ENCODE peak calls at places on chromosomes 7 and 10, in seven cellular contexts. One of them, this sample, is unnamed.

GRCh38 chr7:155469311-155470185 is 11.6 kb downstream of the EN2 start:
- DNase-seq in amniotic epithelial cell: no peak
- DNase-seq in amniotic stem cell: no peak
- DNase-seq in PC-3: no peak
- DNase-seq in tibial artery: no peak
- DNase-seq in GM03348: no peak
- DNase-seq in stimulated activated CD4-positive, alpha-beta T cell treated with anti-CD3 and anti-CD28 coated beads, Interleukin-4, amount 100 ng/mL, for 48 hours: no peak
- DNase-seq in this sample: no peak

GRCh38 chr10:26438534-26439269 is 561 bp downstream of the APBB1IP start:
- DNase-seq in amniotic stem cell: no peak
- DNase-seq in tibial artery: peak
- DNase-seq in stimulated activated CD4-positive, alpha-beta T cell treated with anti-CD3 and anti-CD28 coated beads, Interleukin-4, amount 100 ng/mL, for 48 hours: peak
- DNase-seq in PC-3: no peak
- DNase-seq in amniotic epithelial cell: no peak
- DNase-seq in GM03348: peak
- DNase-seq in this sample: peak

GRCh38 chr7:153091477-153091876 is 331.9 kb downstream of the ACTR3B start:
- DNase-seq in amniotic epithelial cell: no peak
- DNase-seq in stimulated activated CD4-positive, alpha-beta T cell treated with anti-CD3 and anti-CD28 coated beads, Interleukin-4, amount 100 ng/mL, for 48 hours: no peak
- DNase-seq in PC-3: no peak
- DNase-seq in amniotic stem cell: no peak
- DNase-seq in tibial artery: no peak
- DNase-seq in GM03348: no peak
- DNase-seq in this sample: no peak

GRCh38 chr10:36574212-36574611 is 551.2 kb upstream of the ANKRD30A start:
- DNase-seq in GM03348: peak
- DNase-seq in PC-3: no peak
- DNase-seq in tibial artery: no peak
- DNase-seq in stimulated activated CD4-positive, alpha-beta T cell treated with anti-CD3 and anti-CD28 coated beads, Interleukin-4, amount 100 ng/mL, for 48 hours: no peak
- DNase-seq in amniotic stem cell: no peak
- DNase-seq in amniotic epithelial cell: no peak
- DNase-seq in this sample: no peak

GRCh38 chr7:133703547-133703946 is 423.6 kb upstream of the LRGUK start:
- DNase-seq in tibial artery: no peak
- DNase-seq in PC-3: no peak
- DNase-seq in stimulated activated CD4-positive, alpha-beta T cell treated with anti-CD3 and anti-CD28 coated beads, Interleukin-4, amount 100 ng/mL, for 48 hours: no peak
- DNase-seq in amniotic epithelial cell: peak
- DNase-seq in amniotic stem cell: peak
- DNase-seq in GM03348: peak
- DNase-seq in this sample: no peak

GRCh38 chr10:104028146-104028545 is 57.5 kb downstream of the COL17A1 start:
- DNase-seq in tibial artery: no peak
- DNase-seq in GM03348: no peak
- DNase-seq in PC-3: peak
- DNase-seq in stimulated activated CD4-positive, alpha-beta T cell treated with anti-CD3 and anti-CD28 coated beads, Interleukin-4, amount 100 ng/mL, for 48 hours: no peak
- DNase-seq in amniotic stem cell: no peak
- DNase-seq in amniotic epithelial cell: peak
- DNase-seq in this sample: no peak

GRCh38 chr10:112361951-112362770 is 11.8 kb upstream of the ACSL5 start:
- DNase-seq in stimulated activated CD4-positive, alpha-beta T cell treated with anti-CD3 and anti-CD28 coated beads, Interleukin-4, amount 100 ng/mL, for 48 hours: no peak
- DNase-seq in GM03348: peak
- DNase-seq in amniotic epithelial cell: peak
- DNase-seq in PC-3: peak
- DNase-seq in tibial artery: peak
- DNase-seq in amniotic stem cell: no peak
- DNase-seq in this sample: no peak

GRCh38 chr7:55140981-55141278 is 122.1 kb downstream of the EGFR start:
- DNase-seq in amniotic epithelial cell: no peak
- DNase-seq in stimulated activated CD4-positive, alpha-beta T cell treated with anti-CD3 and anti-CD28 coated beads, Interleukin-4, amount 100 ng/mL, for 48 hours: no peak
- DNase-seq in tibial artery: no peak
- DNase-seq in PC-3: no peak
- DNase-seq in amniotic stem cell: no peak
- DNase-seq in GM03348: no peak
- DNase-seq in this sample: no peak

GRCh38 chr10:80664071-80664680 is 126.5 kb downstream of the SH2D4B start:
- DNase-seq in amniotic epithelial cell: peak
- DNase-seq in tibial artery: peak
- DNase-seq in amniotic stem cell: peak
- DNase-seq in PC-3: peak
- DNase-seq in stimulated activated CD4-positive, alpha-beta T cell treated with anti-CD3 and anti-CD28 coated beads, Interleukin-4, amount 100 ng/mL, for 48 hours: peak
- DNase-seq in GM03348: peak
- DNase-seq in this sample: peak

GRCh38 chr10:127310389-127310788 is 114.0 kb upstream of the INSYN2A start:
- DNase-seq in PC-3: no peak
- DNase-seq in GM03348: no peak
- DNase-seq in amniotic stem cell: no peak
- DNase-seq in tibial artery: no peak
- DNase-seq in amniotic epithelial cell: no peak
- DNase-seq in stimulated activated CD4-positive, alpha-beta T cell treated with anti-CD3 and anti-CD28 coated beads, Interleukin-4, amount 100 ng/mL, for 48 hours: no peak
- DNase-seq in this sample: no peak

GRCh38 chr10:117790621-117791020 is 248.1 kb downstream of the EMX2 start:
- DNase-seq in amniotic epithelial cell: no peak
- DNase-seq in stimulated activated CD4-positive, alpha-beta T cell treated with anti-CD3 and anti-CD28 coated beads, Interleukin-4, amount 100 ng/mL, for 48 hours: no peak
- DNase-seq in PC-3: no peak
- DNase-seq in amniotic stem cell: no peak
- DNase-seq in tibial artery: no peak
- DNase-seq in GM03348: no peak
- DNase-seq in this sample: no peak

GRCh38 chr10:124992462-124993344 is 50.8 kb downstream of the ZRANB1 start:
- DNase-seq in stimulated activated CD4-positive, alpha-beta T cell treated with anti-CD3 and anti-CD28 coated beads, Interleukin-4, amount 100 ng/mL, for 48 hours: peak
- DNase-seq in GM03348: peak
- DNase-seq in tibial artery: peak
- DNase-seq in amniotic epithelial cell: peak
- DNase-seq in PC-3: peak
- DNase-seq in amniotic stem cell: no peak
- DNase-seq in this sample: peak

GRCh38 chr7:36116347-36117200 is 36.5 kb upstream of the EEPD1 start:
- DNase-seq in PC-3: peak
- DNase-seq in amniotic stem cell: no peak
- DNase-seq in amniotic epithelial cell: no peak
- DNase-seq in stimulated activated CD4-positive, alpha-beta T cell treated with anti-CD3 and anti-CD28 coated beads, Interleukin-4, amount 100 ng/mL, for 48 hours: no peak
- DNase-seq in tibial artery: no peak
- DNase-seq in GM03348: peak
- DNase-seq in this sample: no peak

GRCh38 chr7:147524726-147525245 is 1065.8 kb upstream of the C7orf33 start:
- DNase-seq in amniotic stem cell: no peak
- DNase-seq in GM03348: no peak
- DNase-seq in tibial artery: no peak
- DNase-seq in stimulated activated CD4-positive, alpha-beta T cell treated with anti-CD3 and anti-CD28 coated beads, Interleukin-4, amount 100 ng/mL, for 48 hours: no peak
- DNase-seq in PC-3: no peak
- DNase-seq in amniotic epithelial cell: no peak
- DNase-seq in this sample: no peak

GRCh38 chr7:68706291-68706690 is 892.0 kb upstream of the AUTS2 start:
- DNase-seq in amniotic epithelial cell: peak
- DNase-seq in tibial artery: no peak
- DNase-seq in stimulated activated CD4-positive, alpha-beta T cell treated with anti-CD3 and anti-CD28 coated beads, Interleukin-4, amount 100 ng/mL, for 48 hours: no peak
- DNase-seq in GM03348: peak
- DNase-seq in PC-3: no peak
- DNase-seq in amniotic stem cell: no peak
- DNase-seq in this sample: no peak

GRCh38 chr7:118858651-118859149 is 634.2 kb downstream of the ANKRD7 start:
- DNase-seq in amniotic epithelial cell: no peak
- DNase-seq in stimulated activated CD4-positive, alpha-beta T cell treated with anti-CD3 and anti-CD28 coated beads, Interleukin-4, amount 100 ng/mL, for 48 hours: no peak
- DNase-seq in GM03348: no peak
- DNase-seq in amniotic stem cell: no peak
- DNase-seq in tibial artery: no peak
- DNase-seq in PC-3: no peak
- DNase-seq in this sample: no peak

GRCh38 chr7:82605247-82605864 is 161.8 kb upstream of the CACNA2D1 start:
- DNase-seq in stimulated activated CD4-positive, alpha-beta T cell treated with anti-CD3 and anti-CD28 coated beads, Interleukin-4, amount 100 ng/mL, for 48 hours: no peak
- DNase-seq in amniotic epithelial cell: peak
- DNase-seq in amniotic stem cell: no peak
- DNase-seq in GM03348: peak
- DNase-seq in PC-3: peak
- DNase-seq in tibial artery: no peak
- DNase-seq in this sample: no peak

GRCh38 chr10:28463676-28464395 is 69.1 kb upstream of the WAC start:
- DNase-seq in PC-3: no peak
- DNase-seq in amniotic stem cell: no peak
- DNase-seq in tibial artery: no peak
- DNase-seq in amniotic epithelial cell: no peak
- DNase-seq in stimulated activated CD4-positive, alpha-beta T cell treated with anti-CD3 and anti-CD28 coated beads, Interleukin-4, amount 100 ng/mL, for 48 hours: no peak
- DNase-seq in GM03348: no peak
- DNase-seq in this sample: no peak

GRCh38 chr10:92184977-92185376 is 105.9 kb downstream of the CPEB3 start:
- DNase-seq in tibial artery: no peak
- DNase-seq in amniotic epithelial cell: no peak
- DNase-seq in amniotic stem cell: no peak
- DNase-seq in PC-3: no peak
- DNase-seq in GM03348: no peak
- DNase-seq in stimulated activated CD4-positive, alpha-beta T cell treated with anti-CD3 and anti-CD28 coated beads, Interleukin-4, amount 100 ng/mL, for 48 hours: no peak
- DNase-seq in this sample: no peak

GRCh38 chr7:30046127-30046774 is 18.0 kb downstream of the PLEKHA8 start:
- DNase-seq in PC-3: no peak
- DNase-seq in stimulated activated CD4-positive, alpha-beta T cell treated with anti-CD3 and anti-CD28 coated beads, Interleukin-4, amount 100 ng/mL, for 48 hours: no peak
- DNase-seq in tibial artery: no peak
- DNase-seq in amniotic epithelial cell: no peak
- DNase-seq in GM03348: no peak
- DNase-seq in amniotic stem cell: no peak
- DNase-seq in this sample: no peak

GRCh38 chr10:484441-484924 is 205.0 kb downstream of the DIP2C start:
- DNase-seq in tibial artery: no peak
- DNase-seq in stimulated activated CD4-positive, alpha-beta T cell treated with anti-CD3 and anti-CD28 coated beads, Interleukin-4, amount 100 ng/mL, for 48 hours: no peak
- DNase-seq in GM03348: no peak
- DNase-seq in PC-3: peak
- DNase-seq in amniotic stem cell: peak
- DNase-seq in amniotic epithelial cell: peak
- DNase-seq in this sample: no peak

GRCh38 chr7:84904561-84904960 is 282.3 kb downstream of the SEMA3D start:
- DNase-seq in tibial artery: no peak
- DNase-seq in stimulated activated CD4-positive, alpha-beta T cell treated with anti-CD3 and anti-CD28 coated beads, Interleukin-4, amount 100 ng/mL, for 48 hours: no peak
- DNase-seq in amniotic epithelial cell: peak
- DNase-seq in amniotic stem cell: no peak
- DNase-seq in GM03348: peak
- DNase-seq in PC-3: peak
- DNase-seq in this sample: no peak

GRCh38 chr7:82428186-82428961 is 15.2 kb downstream of the CACNA2D1 start:
- DNase-seq in PC-3: no peak
- DNase-seq in GM03348: peak
- DNase-seq in amniotic stem cell: peak
- DNase-seq in amniotic epithelial cell: peak
- DNase-seq in tibial artery: no peak
- DNase-seq in stimulated activated CD4-positive, alpha-beta T cell treated with anti-CD3 and anti-CD28 coated beads, Interleukin-4, amount 100 ng/mL, for 48 hours: no peak
- DNase-seq in this sample: no peak

GRCh38 chr10:103276941-103277712 is at the start of gene INA:
- DNase-seq in amniotic epithelial cell: peak
- DNase-seq in amniotic stem cell: peak
- DNase-seq in PC-3: no peak
- DNase-seq in tibial artery: no peak
- DNase-seq in GM03348: peak
- DNase-seq in stimulated activated CD4-positive, alpha-beta T cell treated with anti-CD3 and anti-CD28 coated beads, Interleukin-4, amount 100 ng/mL, for 48 hours: peak
- DNase-seq in this sample: no peak

GRCh38 chr7:130372402-130372801 is 7.9 kb upstream of the CPA1 start:
- DNase-seq in amniotic epithelial cell: no peak
- DNase-seq in PC-3: no peak
- DNase-seq in stimulated activated CD4-positive, alpha-beta T cell treated with anti-CD3 and anti-CD28 coated beads, Interleukin-4, amount 100 ng/mL, for 48 hours: no peak
- DNase-seq in amniotic stem cell: no peak
- DNase-seq in tibial artery: no peak
- DNase-seq in GM03348: no peak
- DNase-seq in this sample: no peak

GRCh38 chr7:139827042-139827441 is 2.0 kb upstream of the TBXAS1 start:
- DNase-seq in PC-3: peak
- DNase-seq in tibial artery: no peak
- DNase-seq in amniotic epithelial cell: no peak
- DNase-seq in amniotic stem cell: no peak
- DNase-seq in GM03348: no peak
- DNase-seq in stimulated activated CD4-positive, alpha-beta T cell treated with anti-CD3 and anti-CD28 coated beads, Interleukin-4, amount 100 ng/mL, for 48 hours: no peak
- DNase-seq in this sample: no peak

GRCh38 chr7:149147730-149148653 is 739 bp downstream of the ZNF398 start:
- DNase-seq in amniotic epithelial cell: no peak
- DNase-seq in PC-3: peak
- DNase-seq in stimulated activated CD4-positive, alpha-beta T cell treated with anti-CD3 and anti-CD28 coated beads, Interleukin-4, amount 100 ng/mL, for 48 hours: peak
- DNase-seq in tibial artery: peak
- DNase-seq in GM03348: peak
- DNase-seq in amniotic stem cell: peak
- DNase-seq in this sample: peak

GRCh38 chr7:39754326-39755120 is 131.2 kb downstream of the RALA start:
- DNase-seq in tibial artery: no peak
- DNase-seq in amniotic epithelial cell: peak
- DNase-seq in PC-3: no peak
- DNase-seq in stimulated activated CD4-positive, alpha-beta T cell treated with anti-CD3 and anti-CD28 coated beads, Interleukin-4, amount 100 ng/mL, for 48 hours: no peak
- DNase-seq in amniotic stem cell: peak
- DNase-seq in GM03348: peak
- DNase-seq in this sample: no peak

GRCh38 chr7:104040666-104041065 is 51.2 kb upstream of the RELN start:
- DNase-seq in tibial artery: no peak
- DNase-seq in GM03348: no peak
- DNase-seq in stimulated activated CD4-positive, alpha-beta T cell treated with anti-CD3 and anti-CD28 coated beads, Interleukin-4, amount 100 ng/mL, for 48 hours: no peak
- DNase-seq in PC-3: no peak
- DNase-seq in amniotic epithelial cell: no peak
- DNase-seq in amniotic stem cell: no peak
- DNase-seq in this sample: no peak

GRCh38 chr7:11533229-11533820 is 298.7 kb downstream of the THSD7A start:
- DNase-seq in tibial artery: no peak
- DNase-seq in PC-3: no peak
- DNase-seq in amniotic stem cell: no peak
- DNase-seq in stimulated activated CD4-positive, alpha-beta T cell treated with anti-CD3 and anti-CD28 coated beads, Interleukin-4, amount 100 ng/mL, for 48 hours: no peak
- DNase-seq in amniotic epithelial cell: peak
- DNase-seq in GM03348: no peak
- DNase-seq in this sample: no peak

GRCh38 chr10:131220601-131221171 is 90.8 kb downstream of the TCERG1L start:
- DNase-seq in amniotic epithelial cell: no peak
- DNase-seq in stimulated activated CD4-positive, alpha-beta T cell treated with anti-CD3 and anti-CD28 coated beads, Interleukin-4, amount 100 ng/mL, for 48 hours: no peak
- DNase-seq in GM03348: no peak
- DNase-seq in amniotic stem cell: no peak
- DNase-seq in tibial artery: no peak
- DNase-seq in PC-3: no peak
- DNase-seq in this sample: no peak